ENCODE peak calls at places on chromosomes 2 and 18, in five cellular contexts. Q is GM20000, N is A549, E is GM23338, Y is RWPE1. R is an unnamed sample.

GRCh38 chr2:170845343-170845742 is 28.7 kb downstream of the GAD1 start:
- DNase-seq in Q (no peak), N (peak), E (peak), Y (no peak), R (no peak)

GRCh38 chr2:176162911-176163654 is 6.0 kb downstream of the HOXD3 start:
- DNase-seq in Q (no peak), N (no peak), E (peak), Y (no peak), R (no peak)

GRCh38 chr2:216410550-216410949 is 1.7 kb upstream of the SMARCAL1 start:
- DNase-seq in Q (no peak), N (no peak), E (no peak), Y (no peak), R (no peak)

GRCh38 chr2:59969161-59969560 is 584.3 kb downstream of the BCL11A start:
- DNase-seq in Q (no peak), N (no peak), E (no peak), Y (no peak), R (no peak)

GRCh38 chr2:216740557-216741222 is 45.3 kb upstream of the IGFBP5 start:
- DNase-seq in Q (no peak), N (no peak), E (no peak), Y (no peak), R (no peak)

GRCh38 chr18:32441536-32441935 is 29.1 kb downstream of the GAREM1 start:
- DNase-seq in Q (no peak), N (no peak), E (no peak), Y (no peak), R (no peak)

GRCh38 chr18:78860117-78860516 is 119.5 kb upstream of the SALL3 start:
- DNase-seq in Q (no peak), N (no peak), E (no peak), Y (no peak), R (no peak)

GRCh38 chr18:33123852-33124251 is 316.7 kb downstream of the CCDC178 start:
- DNase-seq in Q (no peak), N (no peak), E (no peak), Y (no peak), R (no peak)

GRCh38 chr18:74994502-74995403 is 214.2 kb downstream of the PTGR3 start:
- DNase-seq in Q (peak), N (no peak), E (no peak), Y (peak), R (no peak)

GRCh38 chr18:23225518-23225917 is 90.2 kb downstream of the CABLES1 start:
- DNase-seq in Q (no peak), N (no peak), E (no peak), Y (no peak), R (no peak)

GRCh38 chr2:218998414-218999002 is 5.3 kb upstream of the CRYBA2 start:
- DNase-seq in Q (no peak), N (no peak), E (no peak), Y (peak), R (no peak)

GRCh38 chr2:204109681-204110080 is 173.1 kb downstream of the ICOS start:
- DNase-seq in Q (no peak), N (no peak), E (no peak), Y (no peak), R (no peak)

GRCh38 chr2:3959372-3959771 is 256.0 kb downstream of the DCDC2C start:
- DNase-seq in Q (peak), N (peak), E (peak), Y (peak), R (no peak)

GRCh38 chr2:240435457-240435954 is at the start of gene GPC1:
- DNase-seq in Q (peak), N (peak), E (peak), Y (peak), R (peak)

GRCh38 chr2:7077660-7078278 is 160.6 kb downstream of the RNF144A start:
- DNase-seq in Q (no peak), N (no peak), E (no peak), Y (no peak), R (no peak)

GRCh38 chr2:48725696-48726494 is 29.6 kb downstream of the LHCGR start:
- DNase-seq in Q (no peak), N (no peak), E (peak), Y (no peak), R (no peak)

GRCh38 chr2:188788621-188789020 is 185.6 kb upstream of the COL3A1 start:
- DNase-seq in Q (no peak), N (peak), E (no peak), Y (peak), R (no peak)

GRCh38 chr2:65880451-65880850 is 448.1 kb upstream of the SPRED2 start:
- DNase-seq in Q (no peak), N (no peak), E (no peak), Y (peak), R (no peak)

GRCh38 chr2:99467390-99467789 is 22.4 kb downstream of the REV1 start:
- DNase-seq in Q (no peak), N (no peak), E (no peak), Y (no peak), R (no peak)

GRCh38 chr2:132448771-132449170 is 32.2 kb downstream of the GPR39 start:
- DNase-seq in Q (no peak), N (peak), E (peak), Y (peak), R (no peak)
- TF ChIP-seq CTCF in Q (no peak), N (peak), E (peak), Y (peak), R (no peak)

GRCh38 chr2:25844089-25844488 is 34.2 kb downstream of the ASXL2 start:
- DNase-seq in Q (no peak), N (no peak), E (no peak), Y (no peak), R (no peak)
- TF ChIP-seq CTCF in Q (no peak), N (no peak), E (no peak), Y (no peak), R (no peak)

GRCh38 chr2:238846503-238847431 is 1.1 kb upstream of the TWIST2 start:
- DNase-seq in Q (no peak), N (no peak), E (peak), Y (no peak), R (no peak)
- TF ChIP-seq CTCF in Q (no peak), N (no peak), E (no peak), Y (no peak), R (no peak)

DNA sequence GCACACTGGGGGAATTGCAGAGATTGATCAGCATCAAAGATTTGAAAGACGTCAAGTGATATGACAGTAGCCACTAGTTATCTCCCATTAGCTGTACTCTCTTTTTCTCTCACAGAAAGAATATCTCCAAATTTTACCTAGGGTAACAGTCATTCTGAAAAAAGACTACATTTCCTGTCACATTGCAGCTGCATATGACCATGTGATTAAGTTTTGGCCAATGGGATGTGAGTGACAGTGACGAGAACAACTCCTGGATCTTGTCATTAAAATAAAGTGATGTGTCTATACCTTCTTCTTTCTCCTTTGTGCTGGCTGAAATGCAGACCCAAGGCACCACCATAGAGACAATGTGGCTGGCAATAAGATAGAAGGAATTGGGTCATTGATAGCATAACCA is 10.5 kb upstream of the NEUROD1 start:
- DNase-seq in Q (no peak), N (no peak), E (no peak), Y (no peak), R (no peak)
- TF ChIP-seq CTCF in Q (no peak), N (no peak), E (no peak), Y (no peak), R (no peak)

GRCh38 chr2:10892316-10892715 is 19.4 kb upstream of the KCNF1 start:
- DNase-seq in Q (no peak), N (no peak), E (no peak), Y (no peak), R (no peak)

GRCh38 chr2:10892796-10893350 is 18.9 kb upstream of the KCNF1 start:
- DNase-seq in Q (no peak), N (no peak), E (no peak), Y (no peak), R (no peak)

GRCh38 chr2:10895231-10895630 is 16.5 kb upstream of the KCNF1 start:
- DNase-seq in Q (no peak), N (no peak), E (no peak), Y (no peak), R (no peak)

GRCh38 chr2:10891848-10892247 is 19.9 kb upstream of the KCNF1 start:
- DNase-seq in Q (no peak), N (no peak), E (no peak), Y (no peak), R (no peak)

DNA sequence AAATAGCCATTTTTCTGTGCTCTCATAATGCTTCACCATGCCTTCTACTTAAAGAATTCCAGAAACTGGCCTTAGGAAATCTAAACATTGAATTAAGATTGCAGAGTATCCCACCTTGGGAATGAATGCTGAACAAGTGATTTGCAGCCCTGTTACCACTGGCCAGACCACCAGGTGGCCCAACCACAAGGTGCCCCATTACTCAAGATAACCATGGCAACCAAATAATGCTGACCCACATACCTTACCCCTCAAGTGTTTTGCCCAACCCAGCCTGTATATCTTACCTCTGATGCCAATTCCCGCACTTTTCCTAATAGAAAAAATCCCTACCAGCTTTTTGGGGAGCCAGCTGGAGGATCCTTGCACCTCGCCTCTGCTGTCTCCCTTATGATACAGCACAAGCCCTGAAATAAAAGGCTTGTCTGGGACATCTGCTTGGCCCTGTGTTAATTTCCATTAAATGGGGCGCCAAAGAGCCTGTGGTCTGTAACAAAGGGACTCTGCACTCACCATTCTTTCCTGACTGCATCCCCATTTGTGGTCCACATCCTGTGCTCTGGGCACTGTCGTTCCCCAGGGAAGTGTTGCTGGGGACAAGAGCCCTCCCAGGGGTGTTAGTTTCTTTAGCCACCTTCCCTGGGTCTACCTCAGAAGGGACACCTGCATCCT is 17.3 kb upstream of the KCNF1 start:
- DNase-seq in Q (no peak), N (no peak), E (peak), Y (no peak), R (no peak)
- TF ChIP-seq CTCF in Q (no peak), N (no peak), E (peak), Y (no peak), R (no peak)

DNA sequence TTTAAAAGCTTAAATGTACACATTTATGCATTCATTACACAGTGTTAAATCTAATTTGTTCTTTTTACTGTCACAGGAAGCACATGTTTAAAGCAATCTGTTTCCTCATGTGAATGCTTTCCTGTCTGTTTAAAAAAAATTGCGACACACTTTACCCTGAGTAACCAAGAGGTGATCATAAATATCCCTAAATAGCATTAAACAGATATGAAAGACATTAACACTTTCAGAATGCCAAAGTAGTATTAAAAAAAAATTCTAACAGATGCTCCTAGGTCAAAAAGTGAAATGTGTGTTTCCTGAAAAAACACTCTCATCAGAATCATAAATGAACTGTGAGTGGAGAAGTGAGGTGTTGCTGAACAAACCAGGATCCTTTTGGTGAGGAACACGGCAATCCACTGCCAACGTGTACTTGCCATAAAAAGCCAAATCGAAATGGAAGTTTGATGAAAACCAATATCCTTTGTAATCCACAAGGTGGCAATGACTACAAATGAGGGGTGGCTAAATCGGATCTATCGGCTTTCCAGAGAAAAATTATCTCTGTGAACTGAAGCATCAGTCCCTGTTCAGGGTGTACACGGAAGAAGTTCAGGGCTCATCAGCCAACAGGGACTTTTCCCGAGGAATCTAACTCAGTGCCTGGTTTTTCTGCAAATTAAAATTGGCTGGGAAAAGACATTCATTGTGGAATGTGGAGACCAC is 248.9 kb downstream of the TCF4 start:
- DNase-seq in Q (no peak), N (no peak), E (peak), Y (no peak), R (no peak)
- TF ChIP-seq CTCF in Q (no peak), N (no peak), E (no peak), Y (no peak), R (no peak)

GRCh38 chr18:45617284-45617683 is 2.0 kb downstream of the SLC14A2 start:
- DNase-seq in Q (no peak), N (peak), E (no peak), Y (peak), R (no peak)

GRCh38 chr18:45625596-45625995 is 10.3 kb downstream of the SLC14A2 start:
- DNase-seq in Q (no peak), N (no peak), E (no peak), Y (no peak), R (no peak)

GRCh38 chr18:45619826-45620201 is 4.5 kb downstream of the SLC14A2 start:
- DNase-seq in Q (no peak), N (no peak), E (peak), Y (no peak), R (no peak)

GRCh38 chr18:45619062-45619825 is 4.0 kb downstream of the SLC14A2 start:
- DNase-seq in Q (no peak), N (no peak), E (no peak), Y (no peak), R (no peak)

GRCh38 chr18:45621068-45621511 is 5.8 kb downstream of the SLC14A2 start:
- DNase-seq in Q (peak), N (peak), E (peak), Y (peak), R (peak)
- TF ChIP-seq CTCF in Q (peak), N (peak), E (peak), Y (peak), R (peak)

DNA sequence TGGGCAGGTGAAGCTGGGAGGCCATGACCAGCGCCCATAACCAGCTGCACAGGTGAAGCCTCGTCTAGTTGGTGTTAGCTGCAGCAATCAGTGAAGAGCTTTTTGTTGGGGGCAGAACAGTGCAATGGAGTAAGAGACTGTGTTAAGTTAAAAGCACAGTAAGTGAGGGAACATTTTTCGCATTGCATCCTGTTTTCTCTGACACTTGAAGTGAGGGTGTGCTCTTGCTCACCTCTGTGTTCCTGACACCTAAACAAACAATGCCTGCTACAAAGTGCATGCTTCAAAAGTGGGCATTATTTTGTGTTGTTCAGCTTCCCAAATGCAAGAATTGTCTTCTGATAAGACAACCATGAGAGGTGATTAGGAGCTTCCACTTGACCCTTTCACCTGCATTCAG is 324.0 kb upstream of the ACVR2A start:
- DNase-seq in Q (no peak), N (no peak), E (no peak), Y (no peak), R (no peak)
- TF ChIP-seq CTCF in Q (no peak), N (no peak), E (no peak), Y (no peak), R (no peak)

GRCh38 chr2:166609183-166609959 is 115.3 kb upstream of the SCN7A start:
- DNase-seq in Q (no peak), N (no peak), E (peak), Y (no peak), R (no peak)
- TF ChIP-seq CTCF in Q (no peak), N (no peak), E (peak), Y (no peak), R (no peak)

GRCh38 chr2:208033701-208034502 is 8.6 kb upstream of the PLEKHM3 start:
- DNase-seq in Q (peak), N (peak), E (peak), Y (peak), R (no peak)
- TF ChIP-seq CTCF in Q (peak), N (no peak), E (peak), Y (peak), R (peak)

R was measured in CD4-positive, alpha-beta T cell.